ENCODE peak calls at places on chromosomes 4 and X, in six cellular contexts. H, N, X, F, Z and Q are unnamed samples.

GRCh38 chr4:985123-985830 is 1.6 kb upstream of the IDUA start:
- DNase-seq in N (peak), F (peak), H (peak), Z (peak), X (peak), Q (peak)

GRCh38 chrX:28922106-28922505 is 334.9 kb downstream of the IL1RAPL1 start:
- DNase-seq in H (no peak), Z (no peak), N (no peak), X (no peak), F (no peak), Q (no peak)

GRCh38 chrX:15334561-15334960 is 762 bp downstream of the PIGA start:
- DNase-seq in F (no peak), Z (peak), X (no peak), H (no peak), N (no peak), Q (no peak)

GRCh38 chr4:38983756-38984647 is 48.2 kb downstream of the TMEM156 start:
- DNase-seq in X (no peak), Z (no peak), F (no peak), N (no peak), H (no peak), Q (no peak)

GRCh38 chr4:124712417-124713212 is at the start of gene ANKRD50:
- DNase-seq in X (peak), Z (peak), H (peak), F (peak), N (peak), Q (peak)

GRCh38 chr4:173257732-173258717 is 76.1 kb downstream of the HMGB2 start:
- DNase-seq in H (peak), N (peak), F (peak), Z (peak), X (peak), Q (peak)

GRCh38 chr4:36189511-36190226 is 54.6 kb downstream of the ARAP2 start:
- DNase-seq in F (no peak), Z (no peak), N (no peak), X (no peak), H (no peak), Q (no peak)

GRCh38 chr4:138981930-138982390 is 33.6 kb upstream of the NOCT start:
- DNase-seq in N (no peak), X (peak), H (no peak), F (peak), Z (peak), Q (no peak)

GRCh38 chr4:76998251-76998901 is 48.8 kb downstream of the SEPTIN11 start:
- DNase-seq in N (no peak), Z (no peak), X (no peak), F (no peak), H (no peak), Q (no peak)

GRCh38 chr4:8343051-8343966 is 73.8 kb downstream of the HTRA3 start:
- DNase-seq in N (no peak), X (no peak), Z (no peak), H (no peak), F (peak), Q (no peak)

GRCh38 chrX:1248381-1249061 is 20.1 kb upstream of the CSF2RA start:
- DNase-seq in N (peak), H (no peak), Z (no peak), F (no peak), X (peak), Q (no peak)

GRCh38 chr4:23114538-23114937 is 421.8 kb downstream of the GBA3 start:
- DNase-seq in Z (no peak), N (no peak), F (no peak), X (no peak), H (no peak), Q (no peak)

GRCh38 chr4:8860096-8860891 is 11.3 kb downstream of the HMX1 start:
- DNase-seq in Z (no peak), F (no peak), X (no peak), N (no peak), H (no peak), Q (no peak)

GRCh38 chr4:87498446-87498900 is 30.7 kb downstream of the SPARCL1 start:
- DNase-seq in F (no peak), Z (no peak), X (no peak), H (no peak), N (no peak), Q (no peak)

GRCh38 chrX:117969337-117969736 is 147.3 kb downstream of the KLHL13 start:
- DNase-seq in X (no peak), F (no peak), N (no peak), H (no peak), Z (peak), Q (no peak)

GRCh38 chr4:65865489-65865888 is 195.2 kb upstream of the EPHA5 start:
- DNase-seq in X (no peak), H (no peak), Z (peak), F (no peak), N (no peak), Q (peak)

GRCh38 chr4:56147371-56147770 is 198.6 kb downstream of the CEP135 start:
- DNase-seq in Z (no peak), H (no peak), F (no peak), X (no peak), N (no peak), Q (no peak)

GRCh38 chr4:74446193-74446868 is 1.4 kb downstream of the AREG start:
- DNase-seq in H (no peak), Z (peak), F (no peak), X (no peak), N (no peak), Q (no peak)

GRCh38 chr4:81255524-81255923 is 40.5 kb upstream of the PRKG2 start:
- DNase-seq in X (no peak), Z (no peak), F (no peak), N (no peak), H (no peak), Q (no peak)

GRCh38 chr4:153530284-153530995 is 64.3 kb downstream of the TMEM131L start:
- DNase-seq in X (no peak), Z (no peak), F (no peak), N (no peak), H (no peak), Q (no peak)

GRCh38 chr4:111847256-111848108 is 297.8 kb upstream of the FAM241A start:
- DNase-seq in Z (peak), N (no peak), F (no peak), X (no peak), H (no peak), Q (no peak)

GRCh38 chr4:153594208-153594607 is 89.9 kb upstream of the TLR2 start:
- DNase-seq in N (no peak), X (no peak), Z (no peak), H (no peak), F (no peak), Q (no peak)

GRCh38 chr4:184647391-184648101 is 1.7 kb downstream of the CASP3 start:
- DNase-seq in H (no peak), N (no peak), Z (no peak), F (no peak), X (no peak), Q (no peak)

GRCh38 chrX:121231566-121232358 is 184.4 kb downstream of the GLUD2 start:
- DNase-seq in N (no peak), Z (no peak), H (no peak), X (no peak), F (no peak), Q (no peak)

GRCh38 chrX:50100188-50100587 is 100.6 kb downstream of the AKAP4 start:
- DNase-seq in N (no peak), Z (peak), H (peak), F (no peak), X (no peak), Q (peak)

GRCh38 chr4:76822294-76822693 is 75.7 kb downstream of the SOWAHB start:
- DNase-seq in N (no peak), Z (no peak), X (no peak), H (no peak), F (no peak), Q (no peak)

GRCh38 chr4:108080752-108081151 is 88.0 kb downstream of the LEF1 start:
- DNase-seq in X (no peak), N (no peak), F (no peak), Z (no peak), H (no peak), Q (no peak)

GRCh38 chr4:98570160-98570797 is 88.1 kb downstream of the TSPAN5 start:
- DNase-seq in X (no peak), Z (no peak), F (no peak), H (no peak), N (no peak), Q (no peak)

GRCh38 chrX:750812-751211 is 120.2 kb downstream of the SHOX start:
- DNase-seq in Z (no peak), X (no peak), N (no peak), F (no peak), H (no peak), Q (no peak)

GRCh38 chrX:37441377-37441776 is 92.2 kb downstream of the PRRG1 start:
- DNase-seq in H (no peak), N (no peak), F (no peak), Z (no peak), X (no peak), Q (no peak)

GRCh38 chr4:78710536-78710935 is 65.6 kb upstream of the BMP2K start:
- DNase-seq in H (no peak), N (no peak), Z (no peak), X (no peak), F (no peak), Q (no peak)

GRCh38 chr4:39786838-39787237 is 88.9 kb downstream of the UBE2K start:
- DNase-seq in N (no peak), F (no peak), X (no peak), Z (no peak), H (no peak), Q (no peak)

GRCh38 chrX:40933132-40934078 is 151.8 kb upstream of the USP9X start:
- DNase-seq in Z (no peak), N (no peak), X (no peak), H (peak), F (no peak), Q (no peak)

GRCh38 chr4:145732895-145733880 is 53.2 kb downstream of the C4orf51 start:
- DNase-seq in Z (peak), F (peak), X (peak), N (peak), H (peak), Q (peak)

GRCh38 chr4:125728568-125728967 is 413.8 kb downstream of the FAT4 start:
- DNase-seq in X (peak), F (no peak), Z (no peak), N (no peak), H (no peak), Q (no peak)